ENCODE peak calls at places on chromosomes 13 and 19, in five cellular contexts. One of them, this sample, is unnamed.
A peak's percentile ranks its signal among the peaks of the same experiment; 100 is the strongest.

GRCh38 chr13:43881580-43881979 is 1.9 kb downstream of the LACC1 start:
- DNase-seq in tibial artery: no peak
- DNase-seq in body of pancreas: no peak
- DNase-seq in uterus: no peak
- DNase-seq in mesendoderm: no peak
- DNase-seq in this sample: no peak

GRCh38 chr19:6125571-6125989 is 9.9 kb upstream of the ACSBG2 start:
- DNase-seq in tibial artery: peak; percentile 77
- DNase-seq in body of pancreas: peak; percentile 72
- DNase-seq in uterus: peak; percentile 44
- DNase-seq in mesendoderm: peak; percentile 88
- DNase-seq in this sample: peak; percentile 74

GRCh38 chr13:40589285-40590109 is 76.9 kb downstream of the FOXO1 start:
- DNase-seq in tibial artery: no peak
- DNase-seq in body of pancreas: no peak
- DNase-seq in uterus: no peak
- DNase-seq in mesendoderm: no peak
- DNase-seq in this sample: no peak

GRCh38 chr19:19488875-19489690 is 26.3 kb downstream of the TSSK6 start:
- DNase-seq in tibial artery: peak; percentile 93
- DNase-seq in body of pancreas: peak; percentile 82
- DNase-seq in uterus: peak; percentile 83
- DNase-seq in mesendoderm: peak; percentile 100
- DNase-seq in this sample: peak; percentile 89

GRCh38 chr13:111359237-111359915 is 38.9 kb downstream of the TEX29 start:
- DNase-seq in tibial artery: no peak
- DNase-seq in body of pancreas: no peak
- DNase-seq in uterus: no peak
- DNase-seq in mesendoderm: peak; percentile 75
- DNase-seq in this sample: peak; percentile 71

GRCh38 chr13:30333601-30334000 is 26.2 kb upstream of the KATNAL1 start:
- DNase-seq in tibial artery: no peak
- DNase-seq in body of pancreas: no peak
- DNase-seq in uterus: no peak
- DNase-seq in mesendoderm: no peak
- DNase-seq in this sample: no peak

GRCh38 chr19:6801397-6802086 is 29.0 kb downstream of the VAV1 start:
- DNase-seq in tibial artery: peak; percentile 82
- DNase-seq in body of pancreas: peak; percentile 49
- DNase-seq in uterus: peak; percentile 29
- DNase-seq in mesendoderm: peak; percentile 62
- DNase-seq in this sample: peak; percentile 47

GRCh38 chr19:7456964-7457541 is 31.8 kb downstream of the PEX11G start:
- DNase-seq in tibial artery: no peak
- DNase-seq in body of pancreas: no peak
- DNase-seq in uterus: no peak
- DNase-seq in mesendoderm: no peak
- DNase-seq in this sample: no peak

GRCh38 chr19:14497347-14497921 is 1.5 kb upstream of the GIPC1 start:
- DNase-seq in tibial artery: no peak
- DNase-seq in body of pancreas: no peak
- DNase-seq in uterus: no peak
- DNase-seq in mesendoderm: no peak
- DNase-seq in this sample: peak; percentile 59

GRCh38 chr19:3357731-3358391 is 8.5 kb upstream of the NFIC start:
- DNase-seq in tibial artery: peak; percentile 68
- DNase-seq in body of pancreas: peak; percentile 58
- DNase-seq in uterus: no peak
- DNase-seq in mesendoderm: peak; percentile 59
- DNase-seq in this sample: peak; percentile 88
- H3K27me3 ChIP-seq in tibial artery: no peaks in the 10 kb centered on the region
- H3K27me3 ChIP-seq in body of pancreas: no peaks in the 10 kb centered on the region
- H3K27me3 ChIP-seq in uterus: no peaks in the 10 kb centered on the region
- H3K27me3 ChIP-seq in mesendoderm: peaks cover 46% of the 10 kb centered on the region
- H3K27me3 ChIP-seq in this sample: peaks cover 80% of the 10 kb centered on the region

GRCh38 chr19:11639245-11639601 is 41.9 kb downstream of the ZNF627 start:
- DNase-seq in tibial artery: no peak
- DNase-seq in body of pancreas: no peak
- DNase-seq in uterus: peak; percentile 17
- DNase-seq in mesendoderm: no peak
- DNase-seq in this sample: no peak
- H3K4me3 ChIP-seq in tibial artery: peak overlapping the region; percentile 62
- H3K4me3 ChIP-seq in body of pancreas: no peak overlapping the region
- H3K4me3 ChIP-seq in uterus: peak overlapping the region; percentile 43
- H3K4me3 ChIP-seq in mesendoderm: no peak overlapping the region
- H3K4me3 ChIP-seq in this sample: peak overlapping the region; percentile 83

GRCh38 chr19:3936506-3937442 is 3.9 kb downstream of the NMRK2 start:
- DNase-seq in tibial artery: no peak
- DNase-seq in body of pancreas: no peak
- DNase-seq in uterus: no peak
- DNase-seq in mesendoderm: no peak
- DNase-seq in this sample: peak; percentile 48
- H3K36me3 ChIP-seq in tibial artery: no peaks in the 10 kb centered on the region
- H3K36me3 ChIP-seq in body of pancreas: no peaks in the 10 kb centered on the region
- H3K36me3 ChIP-seq in uterus: no peaks in the 10 kb centered on the region
- H3K36me3 ChIP-seq in mesendoderm: no peaks in the 10 kb centered on the region
- H3K36me3 ChIP-seq in this sample: no peaks in the 10 kb centered on the region

GRCh38 chr13:21762512-21762911 is 91.6 kb downstream of the FGF9 start:
- DNase-seq in tibial artery: no peak
- DNase-seq in body of pancreas: no peak
- DNase-seq in uterus: no peak
- DNase-seq in mesendoderm: no peak
- DNase-seq in this sample: no peak

GRCh38 chr13:21759503-21759902 is 88.6 kb downstream of the FGF9 start:
- DNase-seq in tibial artery: no peak
- DNase-seq in body of pancreas: peak; percentile 35
- DNase-seq in uterus: no peak
- DNase-seq in mesendoderm: no peak
- DNase-seq in this sample: no peak

GRCh38 chr13:21757721-21758120 is 86.8 kb downstream of the FGF9 start:
- DNase-seq in tibial artery: no peak
- DNase-seq in body of pancreas: no peak
- DNase-seq in uterus: no peak
- DNase-seq in mesendoderm: no peak
- DNase-seq in this sample: no peak

GRCh38 chr13:21759911-21760310 is 89.0 kb downstream of the FGF9 start:
- DNase-seq in tibial artery: no peak
- DNase-seq in body of pancreas: no peak
- DNase-seq in uterus: no peak
- DNase-seq in mesendoderm: no peak
- DNase-seq in this sample: no peak
- H3K27me3 ChIP-seq in tibial artery: no peaks in the 10 kb centered on the region
- H3K27me3 ChIP-seq in body of pancreas: no peaks in the 10 kb centered on the region
- H3K27me3 ChIP-seq in uterus: no peaks in the 10 kb centered on the region
- H3K27me3 ChIP-seq in mesendoderm: no peaks in the 10 kb centered on the region
- H3K27me3 ChIP-seq in this sample: no peaks in the 10 kb centered on the region

GRCh38 chr19:34265221-34265650 is 10.9 kb downstream of the GARRE1 start:
- DNase-seq in tibial artery: no peak
- DNase-seq in body of pancreas: peak; percentile 13
- DNase-seq in uterus: no peak
- DNase-seq in mesendoderm: peak; percentile 45
- DNase-seq in this sample: no peak

GRCh38 chr19:34273121-34273845 is 18.9 kb downstream of the GARRE1 start:
- DNase-seq in tibial artery: no peak
- DNase-seq in body of pancreas: no peak
- DNase-seq in uterus: no peak
- DNase-seq in mesendoderm: no peak
- DNase-seq in this sample: no peak

GRCh38 chr19:34269489-34269888 is 15.1 kb downstream of the GARRE1 start:
- DNase-seq in tibial artery: no peak
- DNase-seq in body of pancreas: peak; percentile 20
- DNase-seq in uterus: no peak
- DNase-seq in mesendoderm: no peak
- DNase-seq in this sample: no peak

GRCh38 chr19:34269968-34270621 is 15.7 kb downstream of the GARRE1 start:
- DNase-seq in tibial artery: peak; percentile 80
- DNase-seq in body of pancreas: peak; percentile 60
- DNase-seq in uterus: peak; percentile 24
- DNase-seq in mesendoderm: peak; percentile 98
- DNase-seq in this sample: no peak

GRCh38 chr19:34269081-34269480 is 14.7 kb downstream of the GARRE1 start:
- DNase-seq in tibial artery: no peak
- DNase-seq in body of pancreas: peak; percentile 91
- DNase-seq in uterus: no peak
- DNase-seq in mesendoderm: no peak
- DNase-seq in this sample: no peak
- H3K4me3 ChIP-seq in tibial artery: no peak overlapping the region
- H3K4me3 ChIP-seq in body of pancreas: no peak overlapping the region
- H3K4me3 ChIP-seq in uterus: no peak overlapping the region
- H3K4me3 ChIP-seq in mesendoderm: no peak overlapping the region
- H3K4me3 ChIP-seq in this sample: no peak overlapping the region

DNA sequence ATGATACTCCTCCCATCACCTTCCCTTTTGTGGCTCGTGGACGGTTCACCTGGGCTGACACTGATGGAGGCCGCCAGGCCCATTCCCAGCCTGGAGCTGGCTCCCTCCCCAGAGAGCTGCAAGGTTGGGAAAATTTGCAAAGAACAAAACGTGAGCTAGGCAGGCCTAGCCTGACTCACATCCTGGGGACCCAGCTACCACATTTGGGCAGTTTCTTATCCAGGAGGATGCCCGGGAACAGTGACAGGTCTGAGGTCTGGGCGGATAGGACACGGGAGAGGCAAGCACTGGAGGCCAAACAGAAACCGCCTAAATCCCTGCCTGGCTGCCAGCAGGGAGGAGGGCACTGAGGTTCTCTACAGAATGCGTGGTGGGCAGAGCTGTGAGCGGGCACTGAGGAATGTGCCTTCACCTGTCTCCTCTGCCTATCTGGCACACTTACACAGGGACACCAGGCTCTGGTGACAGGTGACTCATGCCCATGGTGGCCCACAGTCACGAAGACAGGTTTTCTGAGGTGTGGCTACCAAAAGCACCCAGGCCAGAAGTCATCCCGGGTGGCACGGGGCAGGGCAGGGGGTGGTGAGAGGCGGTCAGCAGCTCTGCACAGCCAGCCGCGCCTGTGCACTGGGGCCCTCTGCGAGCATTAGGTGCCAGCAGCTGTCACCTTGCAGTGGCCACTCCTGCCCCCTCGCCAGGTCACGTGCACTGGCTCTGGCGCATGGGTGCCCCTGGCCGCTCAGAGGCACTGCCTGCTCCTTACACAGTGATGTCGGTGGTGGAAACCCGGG is 23.2 kb downstream of the SH3GL1 start:
- DNase-seq in tibial artery: no peak
- DNase-seq in body of pancreas: peak; percentile 73
- DNase-seq in uterus: peak; percentile 18
- DNase-seq in mesendoderm: no peak
- DNase-seq in this sample: peak; percentile 47
- H3K36me3 ChIP-seq in tibial artery: no peaks in the 10 kb centered on the region
- H3K36me3 ChIP-seq in body of pancreas: no peaks in the 10 kb centered on the region
- H3K36me3 ChIP-seq in uterus: no peaks in the 10 kb centered on the region
- H3K36me3 ChIP-seq in mesendoderm: no peaks in the 10 kb centered on the region
- H3K36me3 ChIP-seq in this sample: no peaks in the 10 kb centered on the region

GRCh38 chr19:55169136-55169535 is 2.7 kb upstream of the DNAAF3 start:
- DNase-seq in tibial artery: no peak
- DNase-seq in body of pancreas: no peak
- DNase-seq in uterus: no peak
- DNase-seq in mesendoderm: no peak
- DNase-seq in this sample: no peak

GRCh38 chr19:55160986-55161365 is 3.4 kb upstream of the TNNI3 start:
- DNase-seq in tibial artery: no peak
- DNase-seq in body of pancreas: no peak
- DNase-seq in uterus: no peak
- DNase-seq in mesendoderm: no peak
- DNase-seq in this sample: no peak

GRCh38 chr19:55161571-55162322 is 4.2 kb upstream of the TNNI3 start:
- DNase-seq in tibial artery: no peak
- DNase-seq in body of pancreas: no peak
- DNase-seq in uterus: no peak
- DNase-seq in mesendoderm: no peak
- DNase-seq in this sample: peak; percentile 71

GRCh38 chr19:55166530-55167268 is at the start of gene DNAAF3:
- DNase-seq in tibial artery: peak; percentile 82
- DNase-seq in body of pancreas: peak; percentile 98
- DNase-seq in uterus: peak; percentile 56
- DNase-seq in mesendoderm: peak; percentile 99
- DNase-seq in this sample: peak; percentile 100

DNA sequence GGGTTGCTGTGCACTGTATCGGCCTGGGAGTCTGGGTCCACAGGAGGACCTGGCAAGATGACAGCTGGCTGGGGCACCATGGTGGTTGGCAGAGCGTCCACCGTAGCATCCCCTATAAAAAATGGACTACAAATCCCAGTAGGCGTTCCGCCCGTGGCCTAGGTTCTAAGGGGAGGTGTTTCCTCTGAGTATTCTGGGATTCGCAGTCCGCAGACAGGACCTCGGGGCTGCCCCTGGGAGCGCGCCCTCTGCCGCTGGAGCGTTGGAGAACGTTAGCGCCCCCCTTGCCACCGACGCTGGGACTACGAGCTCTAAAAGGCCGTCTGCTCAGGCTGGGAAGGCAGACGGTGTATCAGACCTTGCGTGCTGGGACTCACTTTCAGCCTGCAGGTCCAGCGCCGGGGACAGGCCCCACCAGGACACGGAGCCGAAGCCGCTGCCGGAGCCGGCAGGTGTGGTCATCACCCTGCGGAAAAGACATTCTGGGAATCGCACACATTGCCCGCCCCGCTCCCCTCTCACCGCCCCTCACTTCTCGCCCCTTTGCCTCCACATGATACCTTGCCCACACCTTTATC is 372 bp downstream of the DNAAF3 start:
- DNase-seq in tibial artery: no peak
- DNase-seq in body of pancreas: peak; percentile 73
- DNase-seq in uterus: no peak
- DNase-seq in mesendoderm: peak; percentile 96
- DNase-seq in this sample: peak; percentile 92
- H3K27me3 ChIP-seq in tibial artery: no peaks in the 10 kb centered on the region
- H3K27me3 ChIP-seq in body of pancreas: no peaks in the 10 kb centered on the region
- H3K27me3 ChIP-seq in uterus: peaks cover 50% of the 10 kb centered on the region
- H3K27me3 ChIP-seq in mesendoderm: peaks cover 6% of the 10 kb centered on the region
- H3K27me3 ChIP-seq in this sample: peaks cover 51% of the 10 kb centered on the region

DNA sequence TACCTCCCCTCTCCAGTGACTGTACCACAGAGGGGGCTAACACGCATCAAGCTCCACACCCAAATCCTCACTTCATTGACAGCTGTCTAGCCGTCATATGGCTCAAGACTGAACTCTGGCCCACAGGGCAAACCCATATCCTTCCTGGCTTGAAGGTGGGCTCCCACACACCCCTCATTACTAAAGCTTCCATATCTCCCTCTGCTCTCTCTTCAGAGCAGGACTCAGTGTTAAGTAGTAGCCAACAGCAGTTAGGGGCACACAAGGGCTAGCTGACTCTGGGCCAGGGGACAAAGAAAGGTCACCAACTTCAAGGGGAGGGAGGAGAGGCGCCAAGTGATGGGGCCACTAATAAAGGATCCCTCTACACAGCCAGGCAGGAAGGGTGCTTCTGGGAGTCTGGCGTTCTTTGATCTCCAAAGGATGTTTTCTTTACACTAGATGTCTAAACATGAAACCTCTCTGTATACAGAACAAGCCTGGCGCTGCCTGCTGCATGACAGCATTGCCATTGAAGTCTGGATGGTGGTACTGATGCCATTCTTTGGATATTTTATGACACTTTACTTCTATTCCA is 8.1 kb downstream of the PEG3 start:
- DNase-seq in tibial artery: no peak
- DNase-seq in body of pancreas: no peak
- DNase-seq in uterus: no peak
- DNase-seq in mesendoderm: no peak
- DNase-seq in this sample: no peak
- H3K4me3 ChIP-seq in tibial artery: no peak overlapping the region
- H3K4me3 ChIP-seq in body of pancreas: no peak overlapping the region
- H3K4me3 ChIP-seq in uterus: no peak overlapping the region
- H3K4me3 ChIP-seq in mesendoderm: no peak overlapping the region
- H3K4me3 ChIP-seq in this sample: no peak overlapping the region

This sample was measured in H7.